ENCODE peak calls at places on chromosomes 1 and 21, in four cellular contexts. X is heart right ventricle, G is psoas muscle, J is astrocyte. B is an unnamed sample.

GRCh38 chr1:221743416-221744208 is 1.7 kb upstream of the DUSP10 start:
- DNase-seq in X (no peak), G (no peak), J (no peak), B (no peak)

GRCh38 chr1:211537253-211537652 is 41.7 kb downstream of the SLC30A1 start:
- DNase-seq in X (no peak), G (no peak), J (peak; percentile 42), B (no peak)

GRCh38 chr1:119008483-119009299 is 20.5 kb upstream of the TBX15 start:
- DNase-seq in G (no peak), J (peak; percentile 35), X (no peak), B (peak; percentile 11)

GRCh38 chr21:41446571-41446970 is 20.5 kb downstream of the MX1 start:
- DNase-seq in G (no peak), X (no peak), J (no peak), B (no peak)

GRCh38 chr1:27438621-27439061 is 46.2 kb downstream of the GPR3 start:
- DNase-seq in G (no peak), J (no peak), X (no peak), B (no peak)

GRCh38 chr1:153880962-153881361 is 41.8 kb downstream of the GATAD2B start:
- DNase-seq in G (peak; percentile 89), J (peak; percentile 92), X (peak; percentile 81), B (peak; percentile 96)

GRCh38 chr1:119209943-119210342 is 69.5 kb upstream of the WARS2 start:
- DNase-seq in X (no peak), J (no peak), G (no peak), B (no peak)

GRCh38 chr1:37246631-37247030 is 212.3 kb upstream of the GRIK3 start:
- DNase-seq in J (no peak), X (no peak), G (no peak), B (no peak)

GRCh38 chr1:41650176-41650519 is 165.7 kb upstream of the EDN2 start:
- DNase-seq in J (no peak), G (no peak), X (peak; percentile 44), B (no peak)

GRCh38 chr1:155938220-155938627 is 3.2 kb upstream of the RXFP4 start:
- DNase-seq in X (no peak), J (peak; percentile 52), G (no peak), B (no peak)

GRCh38 chr1:206569548-206569947 is 42.7 kb downstream of the EIF2D start:
- DNase-seq in J (no peak), X (no peak), G (no peak), B (no peak)

GRCh38 chr1:172451002-172451443 is 7.2 kb upstream of the PIGC start:
- DNase-seq in J (peak; percentile 79), G (no peak), X (no peak), B (peak; percentile 29)

GRCh38 chr1:231210126-231210525 is 30.9 kb upstream of the GNPAT start:
- DNase-seq in X (no peak), G (no peak), J (no peak), B (no peak)

GRCh38 chr1:76759950-76760349 is 107.3 kb upstream of the ST6GALNAC5 start:
- DNase-seq in G (no peak), X (no peak), J (peak; percentile 17), B (no peak)

GRCh38 chr1:65527672-65528071 is 107.2 kb downstream of the LEPR start:
- DNase-seq in J (no peak), G (no peak), X (no peak), B (no peak)

GRCh38 chr1:48069662-48070432 is 72.7 kb upstream of the TRABD2B start:
- DNase-seq in G (no peak), J (peak; percentile 35), X (no peak), B (no peak)

GRCh38 chr1:4584471-4584870 is 69.9 kb upstream of the AJAP1 start:
- DNase-seq in G (no peak), X (no peak), J (no peak), B (no peak)

GRCh38 chr21:35227774-35228173 is 178.7 kb upstream of the RUNX1 start:
- DNase-seq in J (no peak), X (no peak), G (peak; percentile 71), B (no peak)

GRCh38 chr1:64654519-64655341 is 90.1 kb upstream of the RAVER2 start:
- DNase-seq in J (peak; percentile 16), X (no peak), G (no peak), B (no peak)

GRCh38 chr1:36322786-36323635 is 434 bp downstream of the EVA1B start:
- DNase-seq in X (peak; percentile 61), G (no peak), J (peak; percentile 30), B (no peak)

GRCh38 chr1:8908388-8909151 is 30.1 kb upstream of the ENO1 start:
- DNase-seq in G (no peak), X (no peak), J (peak; percentile 15), B (no peak)

GRCh38 chr1:171715813-171716251 is 26.0 kb downstream of the VAMP4 start:
- DNase-seq in J (no peak), X (no peak), G (no peak), B (no peak)

GRCh38 chr1:115495603-115496002 is 146.2 kb upstream of the VANGL1 start:
- DNase-seq in X (no peak), G (no peak), J (peak; percentile 84), B (no peak)

GRCh38 chr1:61087574-61087973 is 5.2 kb downstream of the NFIA start:
- DNase-seq in X (peak; percentile 33), G (peak; percentile 66), J (no peak), B (no peak)

GRCh38 chr1:85274969-85275453 is 1.4 kb downstream of the BCL10 start:
- DNase-seq in G (no peak), J (peak; percentile 75), X (no peak), B (no peak)

GRCh38 chr1:116508090-116508983 is 62.5 kb downstream of the CD58 start:
- DNase-seq in J (no peak), X (no peak), G (no peak), B (no peak)

GRCh38 chr1:94927405-94928175 is 680 bp upstream of the CNN3 start:
- DNase-seq in J (peak; percentile 58), X (no peak), G (no peak), B (no peak)

GRCh38 chr1:116942344-116942743 is 32.6 kb downstream of the PTGFRN start:
- DNase-seq in G (no peak), X (no peak), J (no peak), B (no peak)

GRCh38 chr1:91651671-91652071 is 151.0 kb downstream of the CDC7 start:
- DNase-seq in G (peak; percentile 76), X (peak; percentile 46), J (peak; percentile 41), B (no peak)

GRCh38 chr1:26234644-26235384 is 814 bp downstream of the CEP85 start:
- DNase-seq in J (peak; percentile 27), X (no peak), G (no peak), B (no peak)

GRCh38 chr1:17070163-17070525 is 16.3 kb upstream of the SDHB start:
- DNase-seq in X (no peak), G (no peak), J (no peak), B (no peak)

GRCh38 chr1:30371179-30371788 is 352.1 kb downstream of the MATN1 start:
- DNase-seq in J (no peak), G (no peak), X (no peak), B (no peak)

GRCh38 chr1:75672528-75673393 is 51.7 kb upstream of the ACADM start:
- DNase-seq in X (no peak), G (no peak), J (peak; percentile 90), B (peak; percentile 18)

GRCh38 chr1:13828454-13829151 is 128.6 kb downstream of the PRDM2 start:
- DNase-seq in J (no peak), X (no peak), G (peak; percentile 67), B (no peak)

GRCh38 chr1:39992229-39992628 is 37.3 kb downstream of the MFSD2A start:
- DNase-seq in J (peak; percentile 29), X (no peak), G (no peak), B (no peak)

GRCh38 chr1:47431534-47431933 is 6.3 kb upstream of the FOXD2 start:
- DNase-seq in X (no peak), G (no peak), J (peak; percentile 36), B (no peak)

DNA sequence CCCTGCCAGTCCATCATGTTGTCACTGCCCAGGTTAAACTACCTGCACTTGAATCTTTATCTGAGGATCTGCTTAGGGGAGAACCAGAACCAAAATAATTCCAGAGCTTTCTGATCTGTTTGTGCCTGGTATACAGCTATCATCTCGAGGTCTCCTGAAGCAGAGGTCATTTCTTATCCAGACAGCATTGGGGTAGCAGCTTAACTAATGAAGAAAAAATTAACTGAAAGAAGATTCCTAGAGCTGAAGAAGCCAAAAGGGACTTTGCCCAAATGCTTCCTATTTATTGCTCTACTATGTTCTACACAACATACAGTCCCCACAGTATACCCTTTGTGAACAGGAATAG is 2.7 kb downstream of the NTPCR start:
- DNase-seq in J (no peak), G (no peak), X (no peak), B (no peak)
- TF ChIP-seq CTCF in J (no peak), G (no peak), X (no peak), B (no peak)

GRCh38 chr1:18710002-18710401 is 79.4 kb downstream of the PAX7 start:
- DNase-seq in X (no peak), G (no peak), J (no peak), B (no peak)

GRCh38 chr1:18711561-18712253 is 81.1 kb downstream of the PAX7 start:
- DNase-seq in G (no peak), J (no peak), X (no peak), B (no peak)

GRCh38 chr1:18711003-18711402 is 80.4 kb downstream of the PAX7 start:
- DNase-seq in J (no peak), X (no peak), G (no peak), B (no peak)

GRCh38 chr1:18714404-18715175 is 83.9 kb downstream of the PAX7 start:
- DNase-seq in J (no peak), X (no peak), G (no peak), B (no peak)

DNA sequence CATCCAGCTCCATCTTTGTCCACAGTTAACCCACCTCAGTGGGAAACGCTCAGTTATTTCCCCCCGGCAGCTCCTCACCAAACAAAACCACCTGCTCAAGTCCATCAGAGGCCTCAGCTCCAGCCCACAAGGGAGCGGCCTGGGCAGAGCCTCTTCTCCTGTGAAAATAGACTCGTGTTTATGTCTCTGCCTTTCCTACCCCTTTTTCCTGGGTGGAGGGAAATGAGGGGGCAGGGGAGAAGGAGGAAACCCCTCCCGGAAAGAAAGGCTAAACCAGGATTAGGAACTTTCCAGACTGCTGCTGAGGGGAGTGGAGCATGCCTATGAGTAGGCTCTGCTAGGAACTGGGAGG is 81.6 kb downstream of the PAX7 start:
- DNase-seq in X (no peak), J (no peak), G (no peak), B (no peak)
- H3K9me3 ChIP-seq in X (no peaks in the 10 kb centered on the region), J (no peaks in the 10 kb centered on the region), G (no peaks in the 10 kb centered on the region), B (no peaks in the 10 kb centered on the region)

DNA sequence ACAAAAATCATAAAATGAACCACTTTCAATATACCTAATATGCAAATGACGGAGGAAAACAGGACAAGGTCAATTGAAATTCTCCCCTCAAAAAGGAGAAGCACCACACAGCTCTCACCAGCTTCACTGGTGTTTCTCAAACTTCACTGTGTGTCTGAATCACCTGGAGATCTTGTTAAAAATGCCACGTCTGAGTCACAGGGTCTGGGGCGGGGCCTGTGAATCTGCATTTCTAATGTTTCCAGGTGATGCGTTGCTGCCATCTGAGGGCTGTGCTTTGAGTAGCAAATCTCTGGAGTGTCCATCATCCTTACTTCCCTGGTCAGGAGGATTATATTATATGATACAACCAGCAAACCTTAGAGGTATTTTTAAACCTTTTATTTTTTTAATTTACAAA is 9.0 kb downstream of the CLDN19 start:
- DNase-seq in G (no peak), X (no peak), J (no peak), B (no peak)
- TF ChIP-seq CTCF in G (no peak), X (no peak), J (no peak), B (no peak)

DNA sequence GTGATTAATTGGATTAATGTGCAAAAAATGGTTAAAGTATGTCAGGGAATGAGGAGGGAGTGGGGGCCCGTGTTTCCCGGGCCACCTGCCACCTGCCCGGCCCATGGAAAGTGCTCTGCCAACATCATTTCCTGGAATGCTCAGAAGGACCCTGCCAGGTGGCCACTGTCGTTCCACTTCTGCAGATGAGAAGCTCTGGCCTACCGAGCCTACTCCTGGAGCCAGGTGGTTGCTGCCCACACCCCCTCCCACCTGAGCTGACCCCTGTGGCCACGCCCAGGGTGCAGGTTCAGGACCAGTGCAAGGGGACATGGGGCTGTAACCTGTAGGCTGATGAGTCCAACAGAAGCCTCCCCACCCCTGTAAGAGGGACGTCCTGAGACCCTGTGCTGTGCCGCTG is 99.7 kb downstream of the PRDM16 start:
- DNase-seq in J (no peak), X (no peak), G (no peak), B (no peak)
- H3K9me3 ChIP-seq in J (no peaks in the 10 kb centered on the region), X (no peaks in the 10 kb centered on the region), G (no peaks in the 10 kb centered on the region), B (peaks cover 19% of the 10 kb centered on the region)

B was measured in AG04450.